ENCODE peak calls at places on chromosome 22, in five cellular contexts. D is endothelial cell, Z is nephron progenitor cell, H is kidney, R is WERI-Rb-1. B is an unnamed sample.

GRCh38 chr22:40247976-40248375 is 70.3 kb downstream of the TNRC6B start:
- DNase-seq in R (no peak), H (no peak), Z (no peak), D (no peak), B (no peak)

GRCh38 chr22:20062766-20063083 is 17.3 kb upstream of the DGCR8 start:
- DNase-seq in H (no peak), R (no peak), Z (no peak), D (no peak), B (peak)

GRCh38 chr22:47196493-47196849 is 434.0 kb downstream of the TBC1D22A start:
- DNase-seq in R (no peak), D (no peak), Z (no peak), H (no peak), B (no peak)

GRCh38 chr22:38565441-38565840 is 4.5 kb downstream of the DMC1 start:
- DNase-seq in H (no peak), R (no peak), Z (no peak), D (no peak), B (no peak)

GRCh38 chr22:37428649-37429586 is 1.6 kb upstream of the ELFN2 start:
- DNase-seq in D (peak), R (peak), Z (peak), H (no peak), B (peak)

GRCh38 chr22:47736166-47737034 is 974.0 kb downstream of the TBC1D22A start:
- DNase-seq in D (no peak), H (peak), R (no peak), Z (no peak), B (no peak)

GRCh38 chr22:47295982-47296381 is 533.5 kb downstream of the TBC1D22A start:
- DNase-seq in H (no peak), Z (no peak), D (no peak), R (no peak), B (no peak)

GRCh38 chr22:20131856-20132685 is 467 bp downstream of the ZDHHC8 start:
- DNase-seq in Z (peak), H (no peak), D (no peak), R (no peak), B (peak)

GRCh38 chr22:42964994-42965699 is 49.8 kb downstream of the PACSIN2 start:
- DNase-seq in Z (peak), H (no peak), D (no peak), R (no peak), B (peak)

GRCh38 chr22:46084943-46085830 is 65.1 kb upstream of the PPARA start:
- DNase-seq in R (no peak), H (peak), D (no peak), Z (no peak), B (peak)

GRCh38 chr22:40642316-40642715 is 5.8 kb upstream of the MRTFA start:
- DNase-seq in D (no peak), Z (no peak), H (no peak), R (no peak), B (no peak)

GRCh38 chr22:40035351-40035750 is 40.6 kb downstream of the FAM83F start:
- DNase-seq in D (no peak), Z (no peak), R (no peak), H (no peak), B (no peak)

GRCh38 chr22:41092847-41093371 is 517 bp downstream of the EP300 start:
- DNase-seq in Z (peak), R (no peak), H (no peak), D (no peak), B (peak)

GRCh38 chr22:47591709-47592108 is 829.3 kb downstream of the TBC1D22A start:
- DNase-seq in Z (no peak), H (no peak), D (no peak), R (no peak), B (no peak)

GRCh38 chr22:37855462-37855861 is 6.2 kb downstream of the EIF3L start:
- DNase-seq in D (no peak), Z (no peak), H (no peak), R (no peak), B (no peak)

GRCh38 chr22:50311606-50312351 is 4.3 kb upstream of the PLXNB2 start:
- DNase-seq in H (peak), R (no peak), Z (no peak), D (no peak), B (no peak)

GRCh38 chr22:17955611-17956379 is 68.6 kb downstream of the MICAL3 start:
- DNase-seq in R (no peak), H (no peak), D (no peak), Z (no peak), B (no peak)

GRCh38 chr22:46613606-46613997 is 6.6 kb upstream of the GRAMD4 start:
- DNase-seq in R (no peak), H (no peak), D (no peak), Z (no peak), B (no peak)

GRCh38 chr22:37496651-37497599 is 10.7 kb upstream of the MFNG start:
- DNase-seq in Z (no peak), R (peak), H (no peak), D (no peak), B (peak)

GRCh38 chr22:49116021-49116420 is 711.7 kb downstream of the BRD1 start:
- DNase-seq in R (no peak), H (no peak), Z (no peak), D (no peak), B (no peak)

GRCh38 chr22:20441631-20442484 is 4.2 kb upstream of the SCARF2 start:
- DNase-seq in R (no peak), Z (no peak), H (peak), D (no peak), B (peak)

GRCh38 chr22:38841211-38841610 is 2.6 kb downstream of the NPTXR start:
- DNase-seq in R (no peak), D (no peak), H (no peak), Z (no peak), B (no peak)

GRCh38 chr22:36838119-36839030 is 21.5 kb upstream of the PVALB start:
- DNase-seq in D (no peak), Z (no peak), H (no peak), R (no peak), B (no peak)

GRCh38 chr22:41565403-41566054 is 4.7 kb downstream of the CSDC2 start:
- DNase-seq in Z (no peak), D (no peak), R (no peak), H (no peak), B (peak)

GRCh38 chr22:37601540-37602442 is 6.8 kb upstream of the GGA1 start:
- DNase-seq in R (no peak), D (no peak), Z (peak), H (no peak), B (peak)

GRCh38 chr22:21624880-21625791 is 4.7 kb downstream of the YDJC start:
- DNase-seq in R (no peak), Z (no peak), D (no peak), H (no peak), B (no peak)

GRCh38 chr22:49976439-49977175 is 16.0 kb downstream of the PIM3 start:
- DNase-seq in Z (no peak), R (no peak), D (no peak), H (no peak), B (no peak)

GRCh38 chr22:49925525-49926128 is 7.2 kb downstream of the CRELD2 start:
- DNase-seq in D (no peak), H (peak), R (no peak), Z (no peak), B (no peak)

DNA sequence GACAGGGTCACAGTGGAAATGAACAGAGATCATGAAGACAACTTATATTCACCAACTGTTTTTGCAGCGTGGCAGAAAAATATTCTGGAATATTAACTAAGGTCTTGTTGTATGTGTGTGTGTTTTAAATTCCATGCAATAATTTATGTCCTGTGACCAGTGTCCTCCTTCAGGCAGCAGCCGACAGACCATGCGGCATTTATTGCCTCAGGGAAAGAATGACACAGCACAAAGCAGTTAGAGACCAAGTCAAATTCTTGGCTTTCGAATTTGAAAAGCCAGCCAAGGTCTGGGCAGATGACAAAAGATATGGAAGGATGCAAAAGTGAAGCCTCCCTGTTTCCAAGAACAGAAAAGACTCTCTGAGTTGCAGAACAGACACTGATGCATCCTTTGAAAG is 120.0 kb downstream of the MIAT start:
- DNase-seq in D (no peak), Z (no peak), H (no peak), R (no peak), B (peak)
- TF ChIP-seq CTCF in D (no peak), Z (no peak), H (no peak), R (no peak), B (no peak)

GRCh38 chr22:44360686-44361381 is 48.1 kb upstream of the SHISAL1 start:
- DNase-seq in R (no peak), H (peak), D (no peak), Z (no peak), B (peak)
- TF ChIP-seq CTCF in R (no peak), H (no peak), D (no peak), Z (no peak), B (peak)

GRCh38 chr22:22955866-22956535 is 68.4 kb downstream of the IGLL5 start:
- DNase-seq in R (peak), H (no peak), D (peak), Z (peak), B (peak)
- TF ChIP-seq CTCF in R (peak), H (peak), D (peak), Z (peak), B (peak)

GRCh38 chr22:24994070-24994763 is 41.7 kb downstream of the KIAA1671 start:
- DNase-seq in D (no peak), R (peak), Z (no peak), H (no peak), B (peak)
- TF ChIP-seq CTCF in D (no peak), R (peak), Z (no peak), H (no peak), B (no peak)

DNA sequence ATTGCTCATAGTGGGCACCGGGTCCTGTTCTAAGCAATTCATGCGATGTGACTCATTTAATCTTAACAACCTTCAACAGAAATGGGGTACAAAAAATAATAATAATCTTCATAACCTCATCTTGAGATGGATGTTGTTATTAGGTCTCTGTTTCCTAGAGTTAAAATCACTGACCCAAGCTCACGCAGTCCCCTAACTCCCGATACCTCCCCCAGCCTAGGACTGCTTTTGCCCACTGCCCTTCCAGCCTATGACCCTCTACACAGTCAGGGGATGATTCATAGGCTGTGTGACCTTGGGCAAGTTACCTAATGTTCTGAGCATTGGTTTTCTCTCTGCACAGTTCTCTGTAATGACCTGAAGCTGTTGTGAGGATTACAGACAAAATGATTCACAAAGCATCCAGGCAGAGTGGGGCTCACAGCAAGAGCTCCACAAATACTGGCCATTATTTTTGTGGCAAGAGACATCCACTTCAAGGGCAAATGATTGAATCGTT is 19.9 kb downstream of the MTFP1 start:
- DNase-seq in R (no peak), Z (no peak), D (no peak), H (no peak), B (peak)
- TF ChIP-seq CTCF in R (no peak), Z (no peak), D (peak), H (no peak), B (no peak)

GRCh38 chr22:35155403-35156025 is 89.6 kb downstream of the ISX start:
- DNase-seq in Z (no peak), H (no peak), R (no peak), D (no peak), B (no peak)
- TF ChIP-seq CTCF in Z (no peak), H (no peak), R (peak), D (peak), B (no peak)

GRCh38 chr22:31394326-31394725 is 5.1 kb upstream of the DRG1 start:
- DNase-seq in R (no peak), H (no peak), Z (no peak), D (no peak), B (peak)

GRCh38 chr22:31393890-31394289 is 5.5 kb upstream of the DRG1 start:
- DNase-seq in R (no peak), Z (no peak), H (no peak), D (no peak), B (no peak)

GRCh38 chr22:31400023-31400397 is 606 bp downstream of the DRG1 start:
- DNase-seq in Z (peak), H (no peak), R (peak), D (no peak), B (peak)

DNA sequence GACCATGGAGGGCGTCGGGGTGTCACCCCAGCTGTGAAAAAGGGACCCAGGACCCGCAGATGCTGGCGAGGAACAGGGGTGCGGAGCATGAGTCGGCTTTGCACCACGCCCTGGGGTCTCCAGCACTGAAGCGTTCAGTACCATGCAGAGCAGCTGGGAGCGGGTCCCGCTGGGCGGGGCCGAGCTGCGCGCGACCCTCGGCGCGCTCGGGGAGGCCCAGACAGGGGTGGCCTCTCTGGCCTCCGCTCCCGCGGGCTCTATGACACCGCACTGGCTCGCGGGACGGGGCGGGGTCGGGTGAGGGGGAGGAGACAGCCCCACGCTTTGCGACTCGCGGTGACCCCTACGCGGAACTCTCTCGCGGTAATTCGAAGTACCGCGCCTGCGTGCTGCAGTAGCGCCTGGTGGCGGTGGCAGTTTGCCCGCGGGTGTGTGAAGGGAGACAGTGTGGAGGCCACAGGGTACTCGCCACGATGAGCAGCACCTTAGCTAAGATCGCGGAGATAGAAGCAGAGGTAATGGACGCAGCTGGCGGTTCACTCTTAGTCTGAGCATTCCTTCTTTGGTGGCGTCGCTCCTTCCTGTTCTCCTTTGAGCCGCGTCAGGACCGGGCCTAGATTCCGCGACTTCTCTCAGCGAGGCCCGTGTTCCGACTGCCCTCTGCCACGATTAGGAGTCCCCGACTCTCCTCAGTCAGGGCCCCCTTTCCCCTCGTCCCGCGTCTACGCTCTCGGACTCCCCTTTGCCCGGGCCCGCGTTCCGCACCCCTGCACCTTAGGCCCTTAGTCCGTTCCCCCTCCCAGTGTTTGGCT is at the start of gene DRG1:
- DNase-seq in Z (peak), R (peak), D (peak), H (peak), B (peak)
- TF ChIP-seq CTCF in Z (no peak), R (no peak), D (no peak), H (no peak), B (no peak)

DNA sequence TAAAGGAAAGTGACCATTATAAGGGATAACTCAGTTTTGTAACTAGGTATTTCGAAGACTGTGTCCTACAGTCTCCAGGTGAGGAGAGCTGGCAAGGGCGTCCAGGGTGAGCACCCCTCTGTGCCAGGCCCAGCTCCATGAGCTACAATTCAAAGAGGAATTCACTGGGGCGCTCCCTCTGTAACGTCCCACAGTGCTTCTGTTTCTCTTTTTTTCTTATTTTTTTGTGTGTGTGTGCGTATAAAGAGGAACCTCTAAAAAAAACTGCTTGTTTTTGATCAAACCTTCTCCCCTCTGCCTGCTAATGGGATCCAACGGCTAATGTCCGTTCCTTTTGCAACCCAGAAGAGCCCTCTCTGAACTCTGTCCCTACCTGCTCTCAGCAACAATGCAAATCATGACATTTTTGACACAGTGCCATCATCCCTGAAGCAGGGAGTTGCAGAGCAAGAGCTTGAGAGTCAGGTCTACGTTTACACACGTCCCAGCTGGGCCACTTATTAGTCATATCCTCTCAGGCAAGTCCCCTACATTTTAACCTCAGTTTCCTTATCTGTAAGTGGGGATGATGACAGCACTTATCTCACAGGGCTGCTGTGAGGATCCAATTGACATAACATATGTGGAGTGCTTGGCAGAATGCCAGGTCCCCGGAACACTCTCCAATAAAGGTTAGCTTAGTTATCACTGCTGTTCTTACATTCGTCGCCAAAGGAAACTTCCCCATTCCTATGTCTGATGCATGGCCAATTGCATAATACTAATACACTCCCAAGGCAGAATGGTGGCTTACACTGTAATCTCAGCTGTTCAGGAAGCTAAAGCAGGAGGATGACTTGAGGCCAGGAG is 16.9 kb downstream of the ASCC2 start:
- DNase-seq in R (no peak), D (no peak), H (no peak), Z (no peak), B (peak)
- TF ChIP-seq CTCF in R (no peak), D (no peak), H (no peak), Z (no peak), B (no peak)